ENCODE peak calls at places on chromosome 15, in seven cellular contexts. W is fibroblast of pulmonary artery, O is prostate gland, N is epithelial cell of esophagus, R is neural progenitor cell, S is A549, F is cardiac fibroblast. K is an unnamed sample.

GRCh38 chr15:56788359-56788758 is 55.0 kb upstream of the ZNF280D start:
- DNase-seq in O (no peak), R (no peak), N (no peak), S (no peak), F (no peak), W (no peak), K (no peak)

GRCh38 chr15:45921376-45921775 is 286.5 kb downstream of the SQOR start:
- DNase-seq in S (peak; percentile 6), O (peak; percentile 83), F (peak; percentile 23), W (peak; percentile 63), N (peak; percentile 85), R (no peak), K (no peak)

GRCh38 chr15:92158426-92158825 is 235.3 kb upstream of the ST8SIA2 start:
- DNase-seq in N (peak; percentile 94), O (no peak), W (no peak), F (peak; percentile 3), R (no peak), S (peak; percentile 66), K (no peak)

GRCh38 chr15:29097971-29098370 is 171.7 kb downstream of the NSMCE3 start:
- DNase-seq in R (no peak), O (no peak), S (no peak), N (no peak), W (no peak), F (no peak), K (no peak)

GRCh38 chr15:80550910-80551265 is 144.2 kb upstream of the ABHD17C start:
- DNase-seq in S (no peak), F (peak; percentile 70), W (peak; percentile 64), O (no peak), N (peak; percentile 42), R (no peak), K (peak; percentile 50)

GRCh38 chr15:92617197-92618037 is 38.2 kb downstream of the FAM174B start:
- DNase-seq in R (peak; percentile 31), N (no peak), S (peak; percentile 72), W (peak; percentile 87), O (peak; percentile 73), F (peak; percentile 64), K (peak; percentile 83)

GRCh38 chr15:44308415-44308814 is 19.9 kb downstream of the GOLM2 start:
- DNase-seq in W (no peak), R (no peak), N (no peak), O (no peak), F (no peak), S (no peak), K (no peak)

GRCh38 chr15:25890532-25890931 is 27.4 kb upstream of the ATP10A start:
- DNase-seq in N (no peak), F (no peak), O (peak; percentile 21), S (no peak), W (no peak), R (no peak), K (no peak)

GRCh38 chr15:70519616-70520015 is 243.7 kb downstream of the UACA start:
- DNase-seq in R (no peak), S (no peak), O (no peak), F (no peak), W (no peak), N (no peak), K (no peak)

GRCh38 chr15:73573572-73573971 is 59.6 kb downstream of the NPTN start:
- DNase-seq in S (no peak), W (peak; percentile 99), O (peak; percentile 64), F (peak; percentile 98), R (no peak), N (peak; percentile 61), K (peak; percentile 25)

GRCh38 chr15:20645956-20646355 is 104.4 kb upstream of the GOLGA6L6 start:
- DNase-seq in W (no peak), O (no peak), N (no peak), S (peak; percentile 21), F (no peak), R (no peak), K (no peak)

GRCh38 chr15:71639531-71639930 is 170.8 kb upstream of the NR2E3 start:
- DNase-seq in O (no peak), S (no peak), N (no peak), W (no peak), R (no peak), F (no peak), K (no peak)

GRCh38 chr15:90184119-90184785 is 16.9 kb upstream of the SEMA4B start:
- DNase-seq in S (peak; percentile 94), W (peak; percentile 90), R (no peak), O (peak; percentile 94), F (peak; percentile 80), N (peak; percentile 80), K (no peak)

GRCh38 chr15:46848704-46849103 is 868.6 kb upstream of the SEMA6D start:
- DNase-seq in F (peak; percentile 85), S (no peak), R (no peak), N (peak; percentile 51), O (no peak), W (peak; percentile 1), K (no peak)

GRCh38 chr15:85742186-85742751 is 52.5 kb downstream of the KLHL25 start:
- DNase-seq in R (no peak), S (no peak), W (peak; percentile 42), N (no peak), O (no peak), F (no peak), K (no peak)

GRCh38 chr15:44158111-44158510 is 37.0 kb downstream of the FRMD5 start:
- DNase-seq in S (no peak), O (no peak), F (no peak), W (peak; percentile 13), R (no peak), N (no peak), K (no peak)

GRCh38 chr15:65085207-65085753 is 8.7 kb downstream of the KBTBD13 start:
- DNase-seq in O (no peak), W (no peak), F (no peak), S (no peak), N (no peak), R (no peak), K (no peak)

GRCh38 chr15:92105611-92106010 is 252.1 kb downstream of the SLCO3A1 start:
- DNase-seq in W (no peak), R (no peak), S (no peak), F (no peak), O (no peak), N (no peak), K (no peak)

GRCh38 chr15:57118013-57118799 is 199.8 kb downstream of the TCF12 start:
- DNase-seq in W (peak; percentile 48), R (no peak), N (peak; percentile 8), F (peak; percentile 52), O (no peak), S (peak; percentile 19), K (peak; percentile 21)

GRCh38 chr15:30649952-30650929 is 24.3 kb downstream of the ARHGAP11B start:
- DNase-seq in O (no peak), S (no peak), R (no peak), N (peak; percentile 43), W (peak; percentile 16), F (peak; percentile 70), K (no peak)

GRCh38 chr15:71588746-71589145 is 221.6 kb upstream of the NR2E3 start:
- DNase-seq in O (no peak), N (peak; percentile 69), S (peak; percentile 39), F (peak; percentile 68), R (no peak), W (peak; percentile 59), K (peak; percentile 80)

GRCh38 chr15:94451461-94451860 is 220.1 kb downstream of the MCTP2 start:
- DNase-seq in F (no peak), W (no peak), S (no peak), N (peak; percentile 79), R (no peak), O (no peak), K (no peak)

GRCh38 chr15:88624156-88624970 is 3.2 kb downstream of the AEN start:
- DNase-seq in W (peak; percentile 72), N (no peak), R (peak; percentile 49), F (peak; percentile 52), S (no peak), O (no peak), K (no peak)

GRCh38 chr15:58865420-58865880 is 68.0 kb downstream of the SLTM start:
- DNase-seq in O (peak; percentile 2), F (peak; percentile 24), W (peak; percentile 23), S (no peak), R (no peak), N (no peak), K (no peak)
- H3K4me3 ChIP-seq in O (peak overlapping the region; percentile 17), F (peak overlapping the region; percentile 17), W (peak overlapping the region; percentile 35), S (no peak overlapping the region), R (no peak overlapping the region), N (no peak overlapping the region), K (peak overlapping the region; percentile 24)

DNA sequence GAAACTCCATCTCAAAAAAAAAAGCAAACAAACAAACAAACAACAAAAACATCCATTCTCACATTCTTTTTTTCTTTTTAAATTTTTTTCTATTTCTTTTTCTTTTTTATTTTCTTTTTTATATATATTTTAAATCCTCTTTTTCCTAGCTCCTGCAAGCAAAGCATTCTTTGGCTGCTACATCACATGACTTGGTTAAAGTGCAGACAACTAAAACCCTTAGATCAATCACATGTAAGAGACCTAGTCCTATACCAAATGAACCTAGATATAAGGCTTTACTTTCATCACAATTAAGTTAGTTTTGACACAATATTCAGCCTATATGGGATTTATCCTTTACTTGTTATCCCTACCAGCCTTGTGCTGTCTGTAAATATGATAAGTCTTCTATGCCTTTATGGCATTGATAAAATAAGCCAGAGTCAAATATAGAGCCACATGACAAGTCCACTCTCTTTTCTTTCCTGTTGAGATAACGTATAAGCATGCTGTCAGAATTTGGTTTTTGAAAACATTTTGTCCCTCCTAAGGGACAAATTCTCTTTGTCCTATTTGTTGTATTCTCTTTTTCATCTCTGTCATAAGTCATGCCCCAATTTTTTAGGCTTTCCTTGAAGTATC is 11.3 kb downstream of the UBR1 start:
- DNase-seq in R (no peak), F (no peak), S (no peak), N (no peak), O (no peak), W (no peak), K (no peak)
- H3K4me3 ChIP-seq in R (no peak overlapping the region), F (no peak overlapping the region), S (no peak overlapping the region), N (no peak overlapping the region), O (no peak overlapping the region), W (no peak overlapping the region), K (no peak overlapping the region)

GRCh38 chr15:63794271-63794670 is 39.5 kb downstream of the HERC1 start:
- DNase-seq in O (no peak), F (no peak), S (no peak), R (no peak), N (no peak), W (no peak), K (no peak)
- H3K4me3 ChIP-seq in O (no peak overlapping the region), F (no peak overlapping the region), S (no peak overlapping the region), R (no peak overlapping the region), N (no peak overlapping the region), W (no peak overlapping the region), K (no peak overlapping the region)

DNA sequence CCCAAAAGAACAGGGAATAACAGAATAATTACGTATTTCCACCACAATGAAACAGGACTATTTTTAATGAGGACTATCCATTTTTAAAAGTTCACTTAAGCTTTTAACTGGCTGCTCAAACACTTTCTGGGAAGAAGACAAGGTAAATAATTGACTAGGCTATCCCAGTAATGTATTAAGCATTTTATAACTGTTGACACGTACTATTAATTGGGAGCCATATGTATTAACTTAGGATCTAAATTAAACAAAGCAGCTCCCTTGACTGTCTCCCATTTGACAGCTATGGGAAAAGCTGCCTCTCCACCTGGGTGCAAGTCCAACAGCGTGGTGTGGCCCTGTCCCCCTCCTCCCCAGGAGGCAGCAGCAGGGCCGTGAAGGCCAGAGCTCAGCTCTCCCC is 36.1 kb downstream of the MYO5C start:
- DNase-seq in N (no peak), O (no peak), W (no peak), S (no peak), F (no peak), R (no peak), K (no peak)
- H3K4me3 ChIP-seq in N (no peak overlapping the region), O (no peak overlapping the region), W (no peak overlapping the region), S (no peak overlapping the region), F (no peak overlapping the region), R (no peak overlapping the region), K (no peak overlapping the region)

GRCh38 chr15:78405336-78405924 is 32.6 kb upstream of the IREB2 start:
- DNase-seq in S (no peak), N (no peak), O (no peak), W (no peak), R (peak; percentile 18), F (no peak), K (no peak)
- H3K4me3 ChIP-seq in S (no peak overlapping the region), N (no peak overlapping the region), O (no peak overlapping the region), W (no peak overlapping the region), R (no peak overlapping the region), F (no peak overlapping the region), K (no peak overlapping the region)